ENCODE peak calls at places on chromosomes 1 and 21, in five cellular contexts. N is CD8-positive, alpha-beta T cell; V is adrenal gland; H is IMR-90; E is left lung. Y is an unnamed sample.

GRCh38 chr21:14880922-14881321 is 183.9 kb downstream of the NRIP1 start:
- DNase-seq in V (no peak), N (no peak), H (peak), E (no peak), Y (no peak)

GRCh38 chr1:20081331-20081810 is 11.4 kb downstream of the PLA2G5 start:
- DNase-seq in H (no peak), E (no peak), V (no peak), N (no peak), Y (no peak)

GRCh38 chr1:243267346-243268283 is 11.8 kb downstream of the SDCCAG8 start:
- DNase-seq in H (no peak), N (no peak), E (peak), V (no peak), Y (no peak)

GRCh38 chr1:167450843-167451242 is 67.5 kb downstream of the CD247 start:
- DNase-seq in E (no peak), H (no peak), V (no peak), N (no peak), Y (no peak)

GRCh38 chr1:155127105-155127671 is 488 bp upstream of the EFNA1 start:
- DNase-seq in V (peak), N (no peak), E (peak), H (peak), Y (peak)

GRCh38 chr1:192045038-192045575 is 113.2 kb upstream of the RGS18 start:
- DNase-seq in E (no peak), N (no peak), V (no peak), H (no peak), Y (no peak)

GRCh38 chr1:118304722-118305344 is 119.8 kb upstream of the SPAG17 start:
- DNase-seq in E (no peak), H (no peak), V (no peak), N (no peak), Y (peak)

GRCh38 chr1:51433269-51433971 is 85.6 kb downstream of the EPS15 start:
- DNase-seq in E (no peak), V (no peak), H (no peak), N (no peak), Y (no peak)

GRCh38 chr1:33876970-33877680 is 13.2 kb downstream of the HMGB4 start:
- DNase-seq in N (no peak), V (no peak), H (peak), E (no peak), Y (no peak)

GRCh38 chr1:118115567-118116272 is 69.3 kb downstream of the SPAG17 start:
- DNase-seq in V (no peak), N (no peak), E (no peak), H (peak), Y (no peak)

GRCh38 chr1:184210048-184210447 is 158.5 kb downstream of the TSEN15 start:
- DNase-seq in V (peak), N (no peak), E (peak), H (peak), Y (no peak)

GRCh38 chr1:19036049-19036546 is 79.6 kb upstream of the IFFO2 start:
- DNase-seq in N (no peak), E (no peak), H (no peak), V (no peak), Y (no peak)

GRCh38 chr1:87684786-87685185 is 356.1 kb downstream of the LMO4 start:
- DNase-seq in N (no peak), V (no peak), H (peak), E (peak), Y (peak)

GRCh38 chr1:180156631-180157091 is 2.0 kb downstream of the QSOX1 start:
- DNase-seq in H (peak), N (no peak), V (no peak), E (no peak), Y (no peak)

GRCh38 chr21:43312751-43313169 is 114.2 kb downstream of the SIK1 start:
- DNase-seq in E (peak), N (no peak), H (no peak), V (no peak), Y (no peak)

GRCh38 chr1:175887981-175888428 is 144.6 kb upstream of the TNR start:
- DNase-seq in N (no peak), E (peak), H (peak), V (peak), Y (peak)

GRCh38 chr1:171581226-171581625 is 40.8 kb upstream of the MYOCOS start:
- DNase-seq in N (no peak), H (no peak), E (no peak), V (no peak), Y (no peak)

GRCh38 chr1:30817083-30817450 is 59.5 kb upstream of the LAPTM5 start:
- DNase-seq in E (no peak), V (peak), N (no peak), H (no peak), Y (no peak)

GRCh38 chr1:19156676-19157075 is 53.4 kb downstream of the UBR4 start:
- DNase-seq in V (peak), H (peak), N (no peak), E (peak), Y (no peak)

GRCh38 chr1:45568421-45568820 is 15.4 kb upstream of the NASP start:
- DNase-seq in H (no peak), V (no peak), E (no peak), N (no peak), Y (no peak)

GRCh38 chr1:150008699-150009098 is 1.8 kb downstream of the OTUD7B start:
- DNase-seq in E (no peak), H (no peak), V (no peak), N (no peak), Y (no peak)

GRCh38 chr1:66831529-66832239 is 30.6 kb upstream of the INSL5 start:
- DNase-seq in V (no peak), N (no peak), E (no peak), H (peak), Y (peak)

GRCh38 chr1:109984190-109984455 is 442 bp upstream of the AHCYL1 start:
- DNase-seq in V (no peak), E (no peak), N (no peak), H (peak), Y (no peak)

GRCh38 chr1:234963180-234963903 is 165.3 kb downstream of the TOMM20 start:
- DNase-seq in V (peak), E (peak), H (peak), N (peak), Y (peak)

GRCh38 chr1:67880056-67880601 is 46.9 kb upstream of the GNG12 start:
- DNase-seq in V (peak), H (peak), E (no peak), N (no peak), Y (no peak)

GRCh38 chr1:172276120-172276818 is 144.2 kb upstream of the C1orf105 start:
- DNase-seq in E (no peak), V (no peak), H (no peak), N (no peak), Y (no peak)

GRCh38 chr1:223496883-223497282 is 103.7 kb downstream of the CCDC185 start:
- DNase-seq in E (no peak), V (no peak), N (no peak), H (no peak), Y (no peak)

GRCh38 chr1:234926252-234926573 is 202.4 kb downstream of the TOMM20 start:
- DNase-seq in H (no peak), N (no peak), E (no peak), V (no peak), Y (no peak)

GRCh38 chr1:201291917-201292316 is 8.6 kb downstream of the PKP1 start:
- DNase-seq in E (no peak), H (no peak), V (no peak), N (no peak), Y (no peak)

GRCh38 chr1:111222308-111223125 is 5.0 kb upstream of the CHI3L2 start:
- DNase-seq in H (peak), V (peak), N (peak), E (peak), Y (peak)

GRCh38 chr21:26116456-26117011 is 54.0 kb downstream of the APP start:
- DNase-seq in H (peak), E (no peak), N (no peak), V (no peak), Y (peak)

GRCh38 chr1:95124342-95124741 is 7.2 kb downstream of the TLCD4 start:
- DNase-seq in V (no peak), N (no peak), H (no peak), E (no peak), Y (no peak)

GRCh38 chr1:61125263-61125662 is 42.9 kb downstream of the NFIA start:
- DNase-seq in V (no peak), H (no peak), E (no peak), N (no peak), Y (no peak)

GRCh38 chr1:61123321-61123720 is 41.0 kb downstream of the NFIA start:
- DNase-seq in V (no peak), N (no peak), H (no peak), E (no peak), Y (no peak)

GRCh38 chr1:61124078-61124477 is 41.7 kb downstream of the NFIA start:
- DNase-seq in E (no peak), N (no peak), V (no peak), H (no peak), Y (no peak)

GRCh38 chr1:61124691-61125090 is 42.3 kb downstream of the NFIA start:
- DNase-seq in V (no peak), E (no peak), N (no peak), H (no peak), Y (no peak)

GRCh38 chr1:61125895-61126294 is 43.5 kb downstream of the NFIA start:
- DNase-seq in E (no peak), H (no peak), N (no peak), V (no peak), Y (no peak)
- H3K27ac ChIP-seq in E (no peak), H (no peak), N (no peak), V (no peak), Y (no peak)

GRCh38 chr1:174160109-174160473 is 771 bp downstream of the RABGAP1L start:
- DNase-seq in V (peak), H (peak), E (peak), N (peak), Y (peak)
- H3K27ac ChIP-seq in V (peak), H (no peak), E (peak), N (peak), Y (peak)

GRCh38 chr1:1758692-1759455 is 19.4 kb downstream of the NADK start:
- DNase-seq in N (no peak), V (peak), H (no peak), E (peak), Y (no peak)
- H3K27ac ChIP-seq in N (no peak), V (peak), H (no peak), E (peak), Y (no peak)

DNA sequence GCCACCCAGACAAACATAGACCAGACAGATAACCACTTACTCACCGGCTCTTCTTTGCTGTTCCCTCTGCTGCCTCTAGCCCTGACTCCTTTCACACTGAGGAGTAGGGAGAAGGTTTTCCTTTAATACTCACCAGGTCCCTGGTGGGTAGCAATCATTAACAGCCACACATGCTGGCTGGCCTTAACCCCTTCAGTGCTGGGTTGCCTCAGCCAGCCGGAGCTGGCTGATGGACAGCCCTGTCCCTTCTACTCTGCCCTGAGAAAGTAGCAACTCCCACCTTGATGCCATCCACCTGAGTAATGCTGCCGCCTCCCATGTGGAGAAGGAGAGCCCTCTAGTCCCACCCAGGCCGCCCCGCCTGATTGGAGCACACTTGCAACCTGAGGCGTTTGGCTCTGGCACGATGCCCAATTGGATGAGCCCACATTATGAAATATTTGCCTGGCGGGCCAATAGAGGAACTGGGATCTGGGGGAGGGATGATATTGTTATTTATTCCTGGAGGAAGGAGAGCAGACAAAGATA is 71.6 kb downstream of the PLEKHA6 start:
- DNase-seq in N (no peak), E (peak), H (no peak), V (peak), Y (peak)
- H3K27ac ChIP-seq in N (no peak), E (no peak), H (no peak), V (no peak), Y (no peak)

DNA sequence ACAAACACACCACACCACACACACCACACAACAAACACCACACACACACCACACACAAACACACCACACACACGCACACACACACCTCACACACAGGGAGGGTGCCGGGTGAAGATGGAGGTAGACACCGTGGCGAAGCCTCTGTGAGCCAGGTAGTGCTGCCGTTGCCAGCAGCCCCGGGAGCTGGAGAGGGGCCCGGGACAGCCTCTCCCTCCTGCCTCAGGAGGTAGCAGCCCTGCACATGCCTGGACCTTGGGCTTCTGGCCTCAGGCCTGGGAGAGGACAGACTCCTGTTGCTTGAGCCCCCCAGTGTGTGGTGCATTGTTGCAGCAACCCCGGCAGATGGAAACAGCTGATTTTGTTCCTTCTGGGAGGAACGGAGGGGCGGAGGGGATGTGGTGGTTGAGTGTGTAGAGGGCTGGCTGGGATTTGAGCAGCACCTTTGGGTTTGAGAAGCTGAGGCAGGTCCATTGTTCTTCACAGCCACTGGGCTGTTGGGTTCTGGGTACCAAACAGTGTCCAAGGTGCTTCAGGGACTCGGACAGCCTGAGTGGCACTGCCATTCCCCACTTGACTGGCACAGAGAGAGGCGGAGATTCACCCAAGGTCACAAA is 30.7 kb upstream of the C1orf174 start:
- DNase-seq in H (no peak), E (no peak), V (no peak), N (no peak), Y (no peak)
- H3K27ac ChIP-seq in H (no peak), E (no peak), V (no peak), N (no peak), Y (no peak)

GRCh38 chr1:71882241-71883036 is 399.9 kb downstream of the NEGR1 start:
- DNase-seq in N (no peak), H (peak), V (no peak), E (no peak), Y (no peak)

GRCh38 chr1:71881611-71882010 is 400.7 kb downstream of the NEGR1 start:
- DNase-seq in V (no peak), H (peak), E (no peak), N (no peak), Y (peak)
- H3K27ac ChIP-seq in V (no peak), H (no peak), E (no peak), N (no peak), Y (no peak)

GRCh38 chr1:15972409-15972808 is 3.5 kb downstream of the ZBTB17 start:
- DNase-seq in H (no peak), N (no peak), E (no peak), V (no peak), Y (no peak)
- H3K27ac ChIP-seq in H (no peak), N (no peak), E (no peak), V (no peak), Y (no peak)

DNA sequence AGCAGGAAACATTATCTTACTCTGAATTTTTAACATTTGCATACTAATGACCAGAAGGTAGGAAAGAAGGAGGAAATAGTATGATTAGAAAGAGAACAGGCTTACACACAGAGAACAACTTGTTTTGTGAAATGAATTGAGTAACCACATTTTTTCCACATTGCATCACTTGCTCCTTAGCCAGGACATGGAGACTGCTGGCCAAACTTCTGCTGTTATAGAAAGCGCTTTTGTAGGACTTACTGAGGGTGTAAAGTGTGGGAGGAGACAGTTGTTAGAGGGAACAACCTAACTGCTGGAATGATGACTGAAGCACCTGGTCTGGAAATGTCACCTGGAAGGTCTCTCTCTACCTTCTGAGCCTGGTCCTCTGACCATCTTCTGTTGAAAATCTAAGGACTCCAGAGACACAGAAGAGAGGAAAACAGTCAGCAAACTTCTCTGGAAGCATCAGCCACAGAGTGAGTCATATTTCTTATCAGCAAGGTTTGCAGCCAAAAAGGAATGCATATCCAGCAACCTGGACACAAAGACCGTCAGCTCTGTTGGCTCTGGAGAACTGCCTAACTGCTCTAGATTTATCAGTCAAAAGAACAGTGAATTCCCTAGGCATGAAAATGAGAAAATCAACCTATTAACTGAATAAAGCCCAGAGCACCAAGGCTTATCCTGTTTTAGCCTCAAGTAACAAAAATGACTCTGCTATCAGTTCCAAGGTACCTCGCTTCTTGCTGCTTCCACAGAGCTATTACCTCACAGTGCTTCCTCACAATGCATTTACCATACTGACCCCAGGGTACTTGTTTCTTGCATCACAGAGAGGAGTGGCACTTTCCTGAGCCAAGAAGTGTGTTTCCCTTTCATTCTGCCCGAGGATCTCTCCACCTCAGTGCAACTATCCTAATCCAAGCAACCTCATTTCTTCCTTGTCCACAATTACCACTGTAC is 88.1 kb upstream of the SLFNL1 start:
- DNase-seq in E (no peak), N (no peak), V (peak), H (peak), Y (peak)
- H3K27ac ChIP-seq in E (peak), N (no peak), V (peak), H (peak), Y (peak)

GRCh38 chr1:84792421-84792820 is 100.6 kb downstream of the LPAR3 start:
- DNase-seq in V (no peak), E (no peak), H (no peak), N (no peak), Y (no peak)

GRCh38 chr1:84795213-84795612 is 97.8 kb downstream of the LPAR3 start:
- DNase-seq in E (no peak), N (no peak), H (no peak), V (no peak), Y (no peak)

GRCh38 chr1:84796201-84796600 is 96.8 kb downstream of the LPAR3 start:
- DNase-seq in H (no peak), N (no peak), E (no peak), V (peak), Y (no peak)

GRCh38 chr1:84800090-84801073 is 92.6 kb downstream of the LPAR3 start:
- DNase-seq in N (no peak), H (no peak), E (no peak), V (no peak), Y (no peak)

DNA sequence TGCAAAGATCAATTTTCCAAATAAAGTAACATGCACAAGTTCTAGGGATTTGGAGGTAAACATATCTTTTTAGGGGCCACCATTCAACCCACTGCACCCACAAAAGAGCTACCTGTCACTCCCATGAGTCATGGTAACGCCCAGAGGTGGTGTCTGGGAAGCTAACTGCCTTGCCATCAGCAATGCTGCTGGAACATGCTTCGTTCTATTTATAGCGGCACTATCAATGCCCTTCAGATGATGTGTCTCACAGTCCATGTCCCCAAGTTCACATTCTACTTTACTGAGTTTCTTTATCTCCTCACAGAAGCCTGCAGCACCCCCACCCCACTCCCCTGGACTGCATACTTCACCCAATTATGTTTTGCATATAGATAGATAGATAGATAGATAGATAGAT is 95.4 kb downstream of the LPAR3 start:
- DNase-seq in H (no peak), E (no peak), N (no peak), V (no peak), Y (no peak)
- H3K27ac ChIP-seq in H (no peak), E (no peak), N (no peak), V (no peak), Y (no peak)